ENCODE peak calls at places on chromosome 22, in four cellular contexts. One of them, this sample, is unnamed.

GRCh38 chr22:24550028-24550901 is 4.7 kb downstream of the GUCD1 start:
- DNase-seq in neural progenitor cell: no peak
- DNase-seq in IMR-90: no peak
- DNase-seq in glutamatergic neuron: no peak
- DNase-seq in this sample: no peak

GRCh38 chr22:20571531-20572007 is 64.2 kb downstream of the MED15 start:
- DNase-seq in neural progenitor cell: peak; percentile 70
- DNase-seq in IMR-90: no peak
- DNase-seq in glutamatergic neuron: peak; percentile 55
- DNase-seq in this sample: no peak

GRCh38 chr22:40739723-40740122 is 60.4 kb downstream of the MCHR1 start:
- DNase-seq in neural progenitor cell: no peak
- DNase-seq in IMR-90: no peak
- DNase-seq in glutamatergic neuron: no peak
- DNase-seq in this sample: no peak

GRCh38 chr22:24157783-24158170 is 23.5 kb upstream of the SUSD2 start:
- DNase-seq in neural progenitor cell: no peak
- DNase-seq in IMR-90: no peak
- DNase-seq in glutamatergic neuron: no peak
- DNase-seq in this sample: no peak

GRCh38 chr22:43273902-43274484 is 69.2 kb downstream of the SCUBE1 start:
- DNase-seq in neural progenitor cell: peak; percentile 73
- DNase-seq in IMR-90: peak; percentile 46
- DNase-seq in glutamatergic neuron: peak; percentile 52
- DNase-seq in this sample: peak; percentile 48

GRCh38 chr22:26589367-26589844 is 526 bp downstream of the TPST2 start:
- DNase-seq in neural progenitor cell: peak; percentile 54
- DNase-seq in IMR-90: peak; percentile 12
- DNase-seq in glutamatergic neuron: peak; percentile 28
- DNase-seq in this sample: no peak

GRCh38 chr22:29315286-29316195 is at the start of gene RASL10A:
- DNase-seq in neural progenitor cell: peak; percentile 69
- DNase-seq in IMR-90: no peak
- DNase-seq in glutamatergic neuron: peak; percentile 55
- DNase-seq in this sample: no peak

GRCh38 chr22:19800761-19801244 is 40.2 kb downstream of the TBX1 start:
- DNase-seq in neural progenitor cell: peak; percentile 58
- DNase-seq in IMR-90: peak; percentile 25
- DNase-seq in glutamatergic neuron: peak; percentile 12
- DNase-seq in this sample: no peak

GRCh38 chr22:29972121-29972520 is 89.1 kb downstream of the MTMR3 start:
- DNase-seq in neural progenitor cell: no peak
- DNase-seq in IMR-90: no peak
- DNase-seq in glutamatergic neuron: no peak
- DNase-seq in this sample: no peak

GRCh38 chr22:40995821-40996220 is 44.6 kb downstream of the RBX1 start:
- DNase-seq in neural progenitor cell: no peak
- DNase-seq in IMR-90: no peak
- DNase-seq in glutamatergic neuron: no peak
- DNase-seq in this sample: no peak

GRCh38 chr22:32327066-32327465 is 30.6 kb upstream of the RFPL3 start:
- DNase-seq in neural progenitor cell: no peak
- DNase-seq in IMR-90: no peak
- DNase-seq in glutamatergic neuron: no peak
- DNase-seq in this sample: no peak

GRCh38 chr22:40626826-40627225 is 9.7 kb downstream of the MRTFA start:
- DNase-seq in neural progenitor cell: no peak
- DNase-seq in IMR-90: no peak
- DNase-seq in glutamatergic neuron: no peak
- DNase-seq in this sample: no peak

GRCh38 chr22:24875862-24876506 is 70.0 kb downstream of the SGSM1 start:
- DNase-seq in neural progenitor cell: peak; percentile 78
- DNase-seq in IMR-90: no peak
- DNase-seq in glutamatergic neuron: no peak
- DNase-seq in this sample: no peak

GRCh38 chr22:48444320-48445112 is 1383.2 kb downstream of the BRD1 start:
- DNase-seq in neural progenitor cell: no peak
- DNase-seq in IMR-90: no peak
- DNase-seq in glutamatergic neuron: no peak
- DNase-seq in this sample: no peak

GRCh38 chr22:30205281-30206115 is 41.1 kb downstream of the LIF start:
- DNase-seq in neural progenitor cell: no peak
- DNase-seq in IMR-90: peak; percentile 100
- DNase-seq in glutamatergic neuron: no peak
- DNase-seq in this sample: no peak

GRCh38 chr22:40194656-40195055 is 16.9 kb downstream of the TNRC6B start:
- DNase-seq in neural progenitor cell: no peak
- DNase-seq in IMR-90: no peak
- DNase-seq in glutamatergic neuron: no peak
- DNase-seq in this sample: no peak

GRCh38 chr22:21937041-21937820 is 15.4 kb downstream of the PPM1F start:
- DNase-seq in neural progenitor cell: no peak
- DNase-seq in IMR-90: no peak
- DNase-seq in glutamatergic neuron: peak; percentile 35
- DNase-seq in this sample: no peak

GRCh38 chr22:48578138-48579034 is 1249.3 kb downstream of the BRD1 start:
- DNase-seq in neural progenitor cell: no peak
- DNase-seq in IMR-90: no peak
- DNase-seq in glutamatergic neuron: peak; percentile 13
- DNase-seq in this sample: no peak

GRCh38 chr22:33986954-33987353 is 66.7 kb upstream of the LARGE1 start:
- DNase-seq in neural progenitor cell: no peak
- DNase-seq in IMR-90: no peak
- DNase-seq in glutamatergic neuron: no peak
- DNase-seq in this sample: no peak

GRCh38 chr22:40009231-40009769 is 14.5 kb downstream of the FAM83F start:
- DNase-seq in neural progenitor cell: peak; percentile 92
- DNase-seq in IMR-90: peak; percentile 16
- DNase-seq in glutamatergic neuron: peak; percentile 38
- DNase-seq in this sample: no peak

GRCh38 chr22:21707677-21708076 is 27.9 kb downstream of the YPEL1 start:
- DNase-seq in neural progenitor cell: no peak
- DNase-seq in IMR-90: peak; percentile 19
- DNase-seq in glutamatergic neuron: no peak
- DNase-seq in this sample: peak; percentile 55

GRCh38 chr22:37303821-37304274 is 21.5 kb downstream of the CYTH4 start:
- DNase-seq in neural progenitor cell: no peak
- DNase-seq in IMR-90: peak; percentile 95
- DNase-seq in glutamatergic neuron: no peak
- DNase-seq in this sample: no peak

GRCh38 chr22:20441631-20442484 is 4.2 kb upstream of the SCARF2 start:
- DNase-seq in neural progenitor cell: no peak
- DNase-seq in IMR-90: no peak
- DNase-seq in glutamatergic neuron: no peak
- DNase-seq in this sample: no peak

DNA sequence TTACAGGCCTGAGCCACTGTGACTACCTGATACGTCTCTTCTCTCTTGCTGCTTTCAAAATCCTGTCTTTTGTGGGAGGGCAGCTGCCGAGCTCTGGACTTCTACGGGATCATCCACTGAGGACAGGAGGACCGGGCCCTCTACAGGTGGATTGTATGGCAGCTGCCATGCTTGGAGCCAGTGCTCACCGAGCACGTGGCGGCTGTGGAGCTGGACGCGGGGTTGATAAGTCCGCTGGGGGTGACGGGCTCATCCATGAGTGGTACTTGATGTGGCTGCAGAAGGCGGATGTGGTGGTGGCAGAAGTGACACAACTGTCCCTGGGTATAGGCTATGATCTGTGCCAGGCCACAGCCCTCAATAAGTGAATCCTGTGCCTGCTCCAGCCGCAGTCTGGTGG is 1.8 kb upstream of the CYP2D6 start:
- DNase-seq in neural progenitor cell: no peak
- DNase-seq in IMR-90: no peak
- DNase-seq in glutamatergic neuron: no peak
- DNase-seq in this sample: no peak
- TF ChIP-seq CTCF in neural progenitor cell: no peak
- TF ChIP-seq CTCF in IMR-90: no peak
- TF ChIP-seq CTCF in glutamatergic neuron: no peak
- TF ChIP-seq CTCF in this sample: no peak

GRCh38 chr22:50627452-50627913 is 469 bp downstream of the ARSA start:
- DNase-seq in neural progenitor cell: peak; percentile 71
- DNase-seq in IMR-90: no peak
- DNase-seq in glutamatergic neuron: peak; percentile 59
- DNase-seq in this sample: no peak

GRCh38 chr22:50626856-50627451 is 998 bp downstream of the ARSA start:
- DNase-seq in neural progenitor cell: no peak
- DNase-seq in IMR-90: no peak
- DNase-seq in glutamatergic neuron: no peak
- DNase-seq in this sample: no peak

GRCh38 chr22:50625131-50625567 is 2.8 kb downstream of the ARSA start:
- DNase-seq in neural progenitor cell: no peak
- DNase-seq in IMR-90: no peak
- DNase-seq in glutamatergic neuron: no peak
- DNase-seq in this sample: no peak

GRCh38 chr22:50625568-50626313 is 2.2 kb downstream of the ARSA start:
- DNase-seq in neural progenitor cell: peak; percentile 50
- DNase-seq in IMR-90: no peak
- DNase-seq in glutamatergic neuron: no peak
- DNase-seq in this sample: no peak

DNA sequence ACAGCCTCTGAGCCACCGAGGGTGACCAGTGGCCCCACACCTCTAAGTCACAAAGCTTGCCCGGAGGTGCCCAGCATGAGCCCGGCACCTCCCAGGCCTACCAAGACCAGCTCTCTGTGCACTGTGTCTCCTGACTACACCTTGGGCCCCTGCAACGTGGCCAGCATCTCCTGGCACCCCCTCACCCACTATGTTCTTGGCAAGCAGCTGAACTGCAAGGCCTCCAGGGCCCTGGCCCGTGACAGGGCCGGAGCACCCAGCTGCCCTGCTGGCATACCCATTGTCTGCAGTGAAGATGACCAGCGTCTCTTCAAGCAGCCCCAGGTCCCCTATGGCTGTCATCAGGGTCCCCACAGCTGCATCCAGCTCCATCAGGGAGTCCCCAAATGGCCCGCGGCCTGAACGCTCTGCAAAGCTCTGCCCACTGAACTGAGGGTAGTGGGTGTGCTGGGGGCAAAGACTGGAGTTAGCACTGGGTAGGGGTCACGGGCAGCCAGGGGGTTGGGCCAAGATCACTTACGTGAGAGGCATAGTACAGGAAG is 1.6 kb downstream of the ARSA start:
- DNase-seq in neural progenitor cell: no peak
- DNase-seq in IMR-90: no peak
- DNase-seq in glutamatergic neuron: no peak
- DNase-seq in this sample: no peak
- TF ChIP-seq CTCF in neural progenitor cell: no peak
- TF ChIP-seq CTCF in IMR-90: no peak
- TF ChIP-seq CTCF in glutamatergic neuron: no peak
- TF ChIP-seq CTCF in this sample: no peak

DNA sequence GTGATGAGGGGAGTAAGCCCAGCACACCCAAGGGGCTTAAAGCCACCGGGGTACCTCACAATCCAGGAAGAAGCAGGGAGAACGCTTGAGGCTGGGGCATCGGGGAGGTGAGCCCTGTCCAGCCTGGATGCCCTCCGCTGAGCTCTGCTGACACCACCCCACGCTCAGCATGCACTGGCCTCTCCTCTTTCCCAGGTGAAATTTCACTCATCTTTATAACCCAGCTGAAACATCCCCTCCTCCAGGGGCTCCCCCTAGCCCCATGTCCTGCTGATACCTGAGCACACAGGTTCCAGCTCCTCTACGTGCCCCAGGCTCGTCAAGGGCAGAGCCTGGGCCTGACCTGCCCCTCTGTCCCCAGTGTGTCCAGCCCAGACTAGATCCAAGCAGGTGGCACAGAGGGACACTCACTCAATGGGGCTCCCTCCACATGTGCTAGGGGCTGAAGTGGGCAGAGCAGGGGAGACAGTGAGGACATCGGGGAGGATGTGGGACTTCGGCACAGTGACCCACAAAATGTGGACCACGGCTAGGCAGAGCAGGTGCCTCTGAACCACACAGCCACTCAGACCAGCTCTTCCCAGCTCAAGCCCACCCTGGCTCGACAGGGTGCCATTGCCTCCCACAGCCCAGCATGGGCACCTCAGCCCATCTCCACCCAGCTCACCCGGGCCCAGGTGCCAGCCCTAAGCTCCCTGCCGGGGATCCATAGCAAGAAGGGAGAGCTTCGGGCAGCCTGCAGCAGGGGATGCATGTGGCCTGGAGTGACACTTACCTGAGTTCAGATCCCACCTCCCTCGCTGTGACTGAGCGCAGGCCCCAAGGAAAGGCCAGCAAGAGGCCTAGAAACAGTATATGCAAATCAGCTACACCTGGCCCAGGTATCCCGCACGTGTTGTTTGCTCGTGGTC is 46.7 kb upstream of the RTL6 start:
- DNase-seq in neural progenitor cell: no peak
- DNase-seq in IMR-90: no peak
- DNase-seq in glutamatergic neuron: no peak
- DNase-seq in this sample: no peak
- TF ChIP-seq CTCF in neural progenitor cell: no peak
- TF ChIP-seq CTCF in IMR-90: no peak
- TF ChIP-seq CTCF in glutamatergic neuron: no peak
- TF ChIP-seq CTCF in this sample: no peak

GRCh38 chr22:35138521-35138920 is 72.6 kb downstream of the ISX start:
- DNase-seq in neural progenitor cell: no peak
- DNase-seq in IMR-90: no peak
- DNase-seq in glutamatergic neuron: no peak
- DNase-seq in this sample: no peak

GRCh38 chr22:35135165-35135564 is 69.2 kb downstream of the ISX start:
- DNase-seq in neural progenitor cell: peak; percentile 48
- DNase-seq in IMR-90: no peak
- DNase-seq in glutamatergic neuron: no peak
- DNase-seq in this sample: no peak

GRCh38 chr22:35140879-35141745 is 75.2 kb downstream of the ISX start:
- DNase-seq in neural progenitor cell: peak; percentile 67
- DNase-seq in IMR-90: no peak
- DNase-seq in glutamatergic neuron: no peak
- DNase-seq in this sample: no peak
- TF ChIP-seq CTCF in neural progenitor cell: peak; percentile 70
- TF ChIP-seq CTCF in IMR-90: no peak
- TF ChIP-seq CTCF in glutamatergic neuron: no peak
- TF ChIP-seq CTCF in this sample: peak; percentile 21

GRCh38 chr22:17095538-17095937 is 10.7 kb downstream of the IL17RA start:
- DNase-seq in neural progenitor cell: peak; percentile 45
- DNase-seq in IMR-90: no peak
- DNase-seq in glutamatergic neuron: peak; percentile 47
- DNase-seq in this sample: no peak
- TF ChIP-seq CTCF in neural progenitor cell: peak; percentile 61
- TF ChIP-seq CTCF in IMR-90: peak; percentile 27
- TF ChIP-seq CTCF in glutamatergic neuron: peak; percentile 46
- TF ChIP-seq CTCF in this sample: peak; percentile 37

GRCh38 chr22:38698407-38699094 is 2.2 kb downstream of the JOSD1 start:
- DNase-seq in neural progenitor cell: no peak
- DNase-seq in IMR-90: no peak
- DNase-seq in glutamatergic neuron: no peak
- DNase-seq in this sample: no peak

GRCh38 chr22:38699784-38700183 is 959 bp downstream of the JOSD1 start:
- DNase-seq in neural progenitor cell: no peak
- DNase-seq in IMR-90: peak; percentile 62
- DNase-seq in glutamatergic neuron: no peak
- DNase-seq in this sample: no peak

GRCh38 chr22:38700271-38700788 is 413 bp downstream of the JOSD1 start:
- DNase-seq in neural progenitor cell: peak; percentile 89
- DNase-seq in IMR-90: no peak
- DNase-seq in glutamatergic neuron: no peak
- DNase-seq in this sample: no peak

GRCh38 chr22:38699143-38699542 is 1.6 kb downstream of the JOSD1 start:
- DNase-seq in neural progenitor cell: no peak
- DNase-seq in IMR-90: no peak
- DNase-seq in glutamatergic neuron: no peak
- DNase-seq in this sample: no peak

GRCh38 chr22:38700789-38701628 is at the start of gene JOSD1:
- DNase-seq in neural progenitor cell: peak; percentile 97
- DNase-seq in IMR-90: peak; percentile 95
- DNase-seq in glutamatergic neuron: peak; percentile 98
- DNase-seq in this sample: peak; percentile 52
- TF ChIP-seq CTCF in neural progenitor cell: peak; percentile 21
- TF ChIP-seq CTCF in IMR-90: no peak
- TF ChIP-seq CTCF in glutamatergic neuron: no peak
- TF ChIP-seq CTCF in this sample: no peak

This sample was measured in D721Med.